ENCODE peak calls at places on chromosomes 3 and 15, in ten cellular contexts. D is foreskin fibroblast, C is A549, I is fibroblast of mammary gland, Y is OCI-LY7, U is HFFc6, Z is WTC11, N is GM12864, J is brain microvascular endothelial cell, H is endothelial cell. A is an unnamed sample.

GRCh38 chr3:196016485-196016884 is 65.4 kb downstream of the TFRC start:
- DNase-seq in C (no peak), U (peak), J (peak), H (no peak), Z (no peak), Y (no peak), D (peak), N (no peak), I (peak), A (peak)

GRCh38 chr15:50353999-50354837 is 780 bp downstream of the GABPB1 start:
- DNase-seq in H (peak), I (peak), U (peak), Z (peak), Y (peak), N (peak), C (peak), J (peak), D (peak), A (peak)

GRCh38 chr15:49415638-49416037 is 7.4 kb upstream of the FGF7 start:
- DNase-seq in I (peak), U (peak), D (peak), Z (no peak), N (no peak), J (peak), C (no peak), H (no peak), Y (no peak), A (peak)

GRCh38 chr3:12891985-12892839 is 50.8 kb upstream of the RPL32 start:
- DNase-seq in Y (peak), C (peak), Z (peak), N (no peak), D (peak), H (peak), J (peak), I (peak), U (peak), A (peak)

GRCh38 chr3:38662544-38662943 is 13.1 kb upstream of the SCN5A start:
- DNase-seq in N (no peak), Y (peak), Z (peak), I (peak), C (peak), H (no peak), J (peak), U (peak), D (peak), A (peak)

GRCh38 chr3:9695322-9695721 is 8.3 kb upstream of the CPNE9 start:
- DNase-seq in I (no peak), D (no peak), N (no peak), H (no peak), J (no peak), Z (no peak), Y (no peak), C (no peak), U (no peak), A (no peak)

GRCh38 chr3:107404727-107405519 is 27.7 kb downstream of the CCDC54 start:
- DNase-seq in I (peak), H (no peak), Z (no peak), Y (no peak), U (peak), N (no peak), D (peak), J (peak), C (no peak), A (peak)

GRCh38 chr3:55173504-55173903 is 245.6 kb upstream of the LRTM1 start:
- DNase-seq in H (no peak), Z (no peak), N (no peak), C (no peak), Y (no peak), J (no peak), D (peak), U (no peak), I (no peak), A (no peak)

GRCh38 chr3:193704431-193704830 is 111.4 kb downstream of the OPA1 start:
- DNase-seq in D (no peak), Z (peak), Y (no peak), I (no peak), J (no peak), U (no peak), C (no peak), N (no peak), H (peak), A (peak)

GRCh38 chr15:33960160-33960559 is 8.1 kb upstream of the CHRM5 start:
- DNase-seq in Y (no peak), C (no peak), J (no peak), D (no peak), N (no peak), U (no peak), H (no peak), I (no peak), Z (no peak), A (no peak)

GRCh38 chr3:197599089-197599765 is 43.5 kb upstream of the BDH1 start:
- DNase-seq in D (peak), J (peak), Y (peak), I (peak), U (peak), N (peak), Z (peak), H (peak), C (peak), A (peak)

GRCh38 chr3:190044974-190045373 is 75.7 kb downstream of the P3H2 start:
- DNase-seq in U (no peak), I (no peak), J (no peak), Y (no peak), H (no peak), N (no peak), Z (no peak), D (no peak), C (no peak), A (no peak)

GRCh38 chr3:29195055-29195454 is 85.8 kb upstream of the RBMS3 start:
- DNase-seq in I (no peak), U (no peak), J (no peak), C (no peak), D (no peak), N (no peak), Y (no peak), Z (no peak), H (no peak), A (peak)

GRCh38 chr3:32405711-32406323 is 14.2 kb downstream of the CMTM7 start:
- DNase-seq in J (no peak), Z (no peak), I (no peak), U (no peak), N (no peak), Y (no peak), D (no peak), H (no peak), C (no peak), A (peak)

GRCh38 chr3:175988401-175988800 is 1129.3 kb downstream of the NAALADL2 start:
- DNase-seq in D (no peak), N (no peak), J (no peak), U (no peak), H (no peak), I (no peak), C (no peak), Z (no peak), Y (no peak), A (no peak)

GRCh38 chr3:113035387-113035982 is 44.7 kb downstream of the GTPBP8 start:
- DNase-seq in I (peak), C (peak), N (no peak), U (peak), Y (peak), H (peak), D (peak), Z (peak), J (peak), A (peak)

GRCh38 chr15:68208641-68209240 is 3.6 kb upstream of the CALML4 start:
- DNase-seq in N (no peak), I (no peak), J (no peak), C (no peak), Z (no peak), U (no peak), D (no peak), H (no peak), Y (peak), A (no peak)

GRCh38 chr3:53074761-53075742 is 29.2 kb upstream of the SFMBT1 start:
- DNase-seq in Y (no peak), D (no peak), C (no peak), Z (peak), J (no peak), N (no peak), I (no peak), U (no peak), H (no peak), A (no peak)

GRCh38 chr3:71589132-71589531 is 5.6 kb upstream of the FOXP1 start:
- DNase-seq in N (no peak), D (no peak), J (no peak), Z (no peak), I (no peak), Y (no peak), C (no peak), H (no peak), U (no peak), A (no peak)

GRCh38 chr15:44193651-44194396 is 1.2 kb downstream of the FRMD5 start:
- DNase-seq in Y (no peak), Z (peak), C (no peak), H (peak), N (no peak), U (peak), J (peak), D (peak), I (peak), A (peak)

GRCh38 chr3:194103475-194103874 is 32.5 kb upstream of the HES1 start:
- DNase-seq in U (no peak), D (no peak), Z (no peak), J (no peak), Y (peak), H (no peak), N (no peak), C (no peak), I (no peak), A (no peak)

GRCh38 chr15:99442268-99442897 is 123.4 kb upstream of the MEF2A start:
- DNase-seq in C (peak), Y (no peak), H (no peak), U (peak), J (peak), I (peak), D (peak), N (no peak), Z (no peak), A (peak)

GRCh38 chr15:42611532-42611931 is 36.1 kb downstream of the STARD9 start:
- DNase-seq in Y (no peak), H (no peak), J (no peak), N (no peak), D (no peak), U (no peak), I (no peak), Z (no peak), C (no peak), A (no peak)

GRCh38 chr15:73924258-73924921 is 1.9 kb upstream of the LOXL1 start:
- DNase-seq in Z (no peak), I (peak), N (no peak), C (peak), Y (no peak), J (peak), D (peak), H (no peak), U (peak), A (peak)

GRCh38 chr3:178245385-178245778 is 290.9 kb upstream of the KCNMB2 start:
- DNase-seq in Z (no peak), N (no peak), J (no peak), D (peak), U (no peak), C (no peak), H (no peak), I (peak), Y (no peak), A (peak)

GRCh38 chr3:119779731-119780383 is 2.0 kb upstream of the NR1I2 start:
- DNase-seq in D (no peak), C (no peak), H (no peak), N (no peak), I (no peak), Y (no peak), J (no peak), Z (no peak), U (no peak), A (peak)

GRCh38 chr15:73246898-73247297 is 121.9 kb downstream of the HCN4 start:
- DNase-seq in H (no peak), Y (no peak), U (no peak), Z (no peak), I (no peak), C (no peak), J (no peak), N (no peak), D (no peak), A (no peak)

GRCh38 chr15:35549567-35549966 is 3.6 kb upstream of the DPH6 start:
- DNase-seq in C (no peak), D (no peak), Y (no peak), Z (no peak), I (no peak), H (no peak), J (no peak), N (no peak), U (no peak), A (no peak)

GRCh38 chr3:65412591-65412990 is 626.1 kb downstream of the MAGI1 start:
- DNase-seq in D (no peak), J (no peak), N (no peak), C (no peak), U (no peak), H (peak), I (no peak), Z (peak), Y (no peak), A (peak)

GRCh38 chr3:50170689-50171088 is 15.6 kb downstream of the SEMA3F start:
- DNase-seq in C (peak), J (peak), Z (no peak), N (no peak), Y (no peak), D (peak), U (peak), I (peak), H (no peak), A (peak)

GRCh38 chr3:49908378-49909199 is 4.9 kb upstream of the MST1R start:
- DNase-seq in U (no peak), Z (no peak), H (no peak), D (no peak), N (no peak), J (peak), C (no peak), Y (no peak), I (no peak), A (peak)

GRCh38 chr15:79812536-79812935 is 84.3 kb downstream of the MTHFS start:
- DNase-seq in J (no peak), D (no peak), I (no peak), H (no peak), C (no peak), N (no peak), U (no peak), Y (no peak), Z (no peak), A (no peak)

GRCh38 chr3:160400048-160400630 is 689 bp downstream of the SMC4 start:
- DNase-seq in H (peak), Z (peak), J (peak), C (peak), U (peak), I (peak), D (peak), N (no peak), Y (peak), A (peak)

GRCh38 chr3:197335428-197336132 is 37.2 kb upstream of the DLG1 start:
- DNase-seq in H (no peak), Y (no peak), C (no peak), N (no peak), I (no peak), J (no peak), Z (no peak), U (no peak), D (no peak), A (no peak)

GRCh38 chr15:64527263-64527984 is 67.0 kb downstream of the ZNF609 start:
- DNase-seq in H (no peak), Y (no peak), N (no peak), D (peak), J (peak), Z (no peak), C (peak), I (peak), U (peak), A (peak)

GRCh38 chr3:13249630-13250395 is 170.3 kb downstream of the NUP210 start:
- DNase-seq in H (no peak), D (no peak), J (no peak), Z (no peak), U (no peak), N (no peak), C (no peak), I (no peak), Y (no peak), A (no peak)

GRCh38 chr3:138938877-138939562 is 7.9 kb downstream of the FOXL2 start:
- DNase-seq in J (no peak), C (no peak), Z (peak), N (no peak), U (no peak), D (no peak), I (no peak), H (no peak), Y (no peak), A (no peak)

GRCh38 chr3:119937229-119937628 is 155.3 kb downstream of the NR1I2 start:
- DNase-seq in H (no peak), C (no peak), U (no peak), J (no peak), D (no peak), I (no peak), Z (no peak), N (peak), Y (no peak), A (peak)

GRCh38 chr15:58221591-58222241 is 83.5 kb downstream of the AQP9 start:
- DNase-seq in D (peak), H (peak), C (peak), N (no peak), U (peak), I (peak), Z (peak), J (peak), Y (peak), A (peak)
- TF ChIP-seq CTCF in D (peak), H (peak), C (peak), N (peak), U (peak), I (peak), Z (no peak), J (peak), Y (peak), A (peak)

GRCh38 chr15:101320501-101321052 is 25.5 kb upstream of the SNRPA1 start:
- DNase-seq in I (peak), N (no peak), J (peak), C (no peak), Z (peak), H (peak), U (peak), D (peak), Y (no peak), A (peak)
- TF ChIP-seq CTCF in I (no peak), N (peak), J (peak), C (no peak), Z (peak), H (no peak), U (peak), D (peak), Y (no peak), A (peak)

GRCh38 chr3:5476403-5476802 is 288.9 kb downstream of the EDEM1 start:
- DNase-seq in N (no peak), Y (no peak), I (no peak), D (no peak), J (no peak), C (no peak), H (no peak), Z (no peak), U (no peak), A (no peak)
- TF ChIP-seq CTCF in N (no peak), Y (peak), I (no peak), D (no peak), J (no peak), C (no peak), H (no peak), Z (no peak), U (no peak), A (no peak)

DNA sequence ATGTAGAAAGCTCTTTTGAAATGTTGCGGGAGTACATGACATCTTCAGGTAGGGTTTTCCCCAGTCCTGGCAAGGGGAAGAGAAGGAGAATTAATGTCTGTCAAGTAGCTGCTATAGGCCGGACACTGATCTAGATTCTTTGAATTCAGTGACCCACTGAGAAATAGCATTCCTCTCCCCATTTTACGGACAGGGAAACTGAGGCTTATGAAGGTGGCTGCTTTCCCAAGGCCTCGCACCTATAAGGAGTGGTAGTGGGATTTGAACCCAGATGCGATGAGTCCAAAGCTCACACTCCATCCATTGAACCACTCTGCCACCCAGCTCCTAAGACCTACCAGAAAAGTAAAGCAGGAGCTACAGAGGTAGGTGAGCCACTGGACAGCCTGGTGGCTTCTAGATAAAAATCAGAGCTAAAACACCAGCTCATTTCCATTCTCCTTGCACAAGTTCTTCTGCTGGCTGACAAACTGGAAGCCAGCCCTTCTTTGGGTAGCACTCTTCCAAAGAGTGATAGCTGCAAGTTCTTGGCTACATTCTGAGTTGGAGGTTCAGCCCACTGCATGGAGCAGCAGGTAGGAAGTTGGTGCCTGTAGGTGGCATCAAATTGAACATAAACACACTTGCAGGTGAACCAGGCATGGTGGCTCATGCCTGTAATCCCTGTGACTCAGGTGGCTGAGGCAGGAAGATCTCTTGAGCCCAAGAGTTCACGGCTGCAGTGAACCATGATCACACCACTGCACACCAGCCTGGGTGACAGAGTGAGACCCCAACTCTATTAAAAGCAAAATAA is 22.0 kb downstream of the ZNF710 start:
- DNase-seq in U (no peak), Z (no peak), Y (no peak), C (no peak), D (no peak), H (no peak), N (no peak), I (no peak), J (no peak), A (no peak)
- TF ChIP-seq CTCF in U (no peak), Z (no peak), Y (no peak), C (no peak), D (no peak), H (no peak), N (no peak), I (no peak), J (no peak), A (no peak)

GRCh38 chr3:124620600-124621063 is 109.6 kb upstream of the UMPS start:
- DNase-seq in H (peak), N (no peak), D (no peak), C (peak), Y (peak), J (peak), Z (no peak), U (peak), I (peak), A (peak)
- TF ChIP-seq CTCF in H (no peak), N (no peak), D (no peak), C (peak), Y (peak), J (peak), Z (no peak), U (peak), I (no peak), A (peak)

GRCh38 chr3:167100651-167101050 is 279.4 kb downstream of the ZBBX start:
- DNase-seq in H (no peak), Y (no peak), Z (no peak), C (no peak), I (no peak), D (no peak), U (no peak), N (no peak), J (no peak), A (no peak)

GRCh38 chr3:167106456-167106855 is 273.6 kb downstream of the ZBBX start:
- DNase-seq in J (no peak), Y (no peak), D (no peak), U (no peak), I (no peak), C (no peak), Z (no peak), H (no peak), N (no peak), A (no peak)

GRCh38 chr3:167100200-167100599 is 279.9 kb downstream of the ZBBX start:
- DNase-seq in N (no peak), H (no peak), Y (no peak), C (no peak), J (no peak), I (no peak), U (no peak), Z (no peak), D (no peak), A (no peak)

GRCh38 chr3:167102071-167102470 is 278.0 kb downstream of the ZBBX start:
- DNase-seq in I (peak), D (no peak), Z (peak), H (no peak), U (no peak), J (no peak), Y (peak), N (no peak), C (peak), A (no peak)
- TF ChIP-seq CTCF in I (peak), D (no peak), Z (peak), H (peak), U (no peak), J (no peak), Y (peak), N (peak), C (no peak), A (no peak)

A was measured in choroid plexus epithelial cell.